ENCODE peak calls at places on chromosome 11, in five cellular contexts. S is T-cell; X is stomach; Q is stimulated activated CD8-positive, alpha-beta memory T cell treated with anti-CD3 and anti-CD28 coated beads, Interleukin-2, amount 100 ng/mL, for 1 hour; V is aorta. U is an unnamed sample.
A peak's percentile ranks its signal among the peaks of the same experiment; 100 is the strongest.

GRCh38 chr11:26951849-26952515 is 41.9 kb upstream of the FIBIN start:
- DNase-seq in S (no peak), X (no peak), Q (no peak), V (no peak), U (no peak)

GRCh38 chr11:121572581-121573059 is 119.9 kb upstream of the SORL1-AS1 start:
- DNase-seq in S (no peak), X (no peak), Q (no peak), V (peak; percentile 54), U (no peak)

GRCh38 chr11:47104337-47104950 is 72.2 kb downstream of the ARFGAP2 start:
- DNase-seq in S (no peak), X (no peak), Q (no peak), V (no peak), U (no peak)

GRCh38 chr11:118625976-118626375 is 18.6 kb downstream of the PHLDB1 start:
- DNase-seq in S (no peak), X (no peak), Q (no peak), V (peak; percentile 38), U (no peak)

GRCh38 chr11:74472030-74472429 is 4.7 kb upstream of the KCNE3 start:
- DNase-seq in S (no peak), X (no peak), Q (no peak), V (no peak), U (no peak)

GRCh38 chr11:69588270-69588669 is 52.7 kb upstream of the CCND1 start:
- DNase-seq in S (no peak), X (no peak), Q (no peak), V (no peak), U (no peak)

GRCh38 chr11:34161361-34161760 is 55.9 kb downstream of the NAT10 start:
- DNase-seq in S (no peak), X (no peak), Q (no peak), V (no peak), U (no peak)

GRCh38 chr11:41978951-41979350 is 519.5 kb upstream of the LRRC4C start:
- DNase-seq in S (no peak), X (no peak), Q (no peak), V (no peak), U (no peak)

GRCh38 chr11:36365937-36366336 is 69.8 kb downstream of the PRR5L start:
- DNase-seq in S (no peak), X (no peak), Q (no peak), V (no peak), U (no peak)

GRCh38 chr11:73225001-73225686 is 7.1 kb downstream of the P2RY2 start:
- DNase-seq in S (no peak), X (no peak), Q (no peak), V (peak; percentile 33), U (no peak)

GRCh38 chr11:116529210-116529609 is 243.6 kb downstream of the BUD13 start:
- DNase-seq in S (no peak), X (no peak), Q (no peak), V (no peak), U (no peak)

U was measured in natural killer cell.